ENCODE peak calls at places on chromosomes 6 and 20, in ten cellular contexts. One of them, this sample, is unnamed.

GRCh38 chr6:117533775-117534174 is 51.3 kb downstream of the DCBLD1 start:
- DNase-seq in mucosa of gallbladder: no peak
- DNase-seq in stimulated activated CD4-positive, alpha-beta T cell treated with anti-CD3 and anti-CD28 coated beads, Interleukin-15, amount 100 ng/mL, for 24 hours: no peak
- DNase-seq in COR-L47: no peak
- DNase-seq in T-helper 2 cell: no peak
- DNase-seq in SK-N-DZ: no peak
- DNase-seq in amniotic stem cell: no peak
- DNase-seq in HS-5: no peak
- DNase-seq in NCI-H1105: no peak
- DNase-seq in upper lobe of right lung: no peak
- DNase-seq in this sample: no peak

GRCh38 chr6:43972915-43973304 is 154.3 kb downstream of the MRPL14 start:
- DNase-seq in NCI-H1105: no peak
- DNase-seq in mucosa of gallbladder: peak
- DNase-seq in SK-N-DZ: no peak
- DNase-seq in upper lobe of right lung: peak
- DNase-seq in COR-L47: no peak
- DNase-seq in stimulated activated CD4-positive, alpha-beta T cell treated with anti-CD3 and anti-CD28 coated beads, Interleukin-15, amount 100 ng/mL, for 24 hours: no peak
- DNase-seq in T-helper 2 cell: no peak
- DNase-seq in amniotic stem cell: peak
- DNase-seq in HS-5: no peak
- DNase-seq in this sample: peak

GRCh38 chr20:14956538-14956937 is 619.1 kb upstream of the FLRT3 start:
- DNase-seq in mucosa of gallbladder: no peak
- DNase-seq in upper lobe of right lung: no peak
- DNase-seq in T-helper 2 cell: no peak
- DNase-seq in NCI-H1105: no peak
- DNase-seq in HS-5: no peak
- DNase-seq in stimulated activated CD4-positive, alpha-beta T cell treated with anti-CD3 and anti-CD28 coated beads, Interleukin-15, amount 100 ng/mL, for 24 hours: no peak
- DNase-seq in SK-N-DZ: no peak
- DNase-seq in COR-L47: no peak
- DNase-seq in amniotic stem cell: no peak
- DNase-seq in this sample: no peak

GRCh38 chr6:28977351-28978136 is 27.6 kb downstream of the ZNF311 start:
- DNase-seq in upper lobe of right lung: no peak
- DNase-seq in SK-N-DZ: no peak
- DNase-seq in mucosa of gallbladder: no peak
- DNase-seq in HS-5: peak
- DNase-seq in stimulated activated CD4-positive, alpha-beta T cell treated with anti-CD3 and anti-CD28 coated beads, Interleukin-15, amount 100 ng/mL, for 24 hours: peak
- DNase-seq in NCI-H1105: no peak
- DNase-seq in COR-L47: no peak
- DNase-seq in T-helper 2 cell: no peak
- DNase-seq in amniotic stem cell: no peak
- DNase-seq in this sample: no peak

GRCh38 chr6:155328539-155329459 is 14.5 kb upstream of the TFB1M start:
- DNase-seq in stimulated activated CD4-positive, alpha-beta T cell treated with anti-CD3 and anti-CD28 coated beads, Interleukin-15, amount 100 ng/mL, for 24 hours: no peak
- DNase-seq in mucosa of gallbladder: peak
- DNase-seq in HS-5: no peak
- DNase-seq in COR-L47: peak
- DNase-seq in upper lobe of right lung: peak
- DNase-seq in amniotic stem cell: no peak
- DNase-seq in SK-N-DZ: no peak
- DNase-seq in NCI-H1105: peak
- DNase-seq in T-helper 2 cell: no peak
- DNase-seq in this sample: no peak

GRCh38 chr6:117503211-117503610 is 20.7 kb downstream of the DCBLD1 start:
- DNase-seq in NCI-H1105: no peak
- DNase-seq in COR-L47: no peak
- DNase-seq in upper lobe of right lung: no peak
- DNase-seq in amniotic stem cell: no peak
- DNase-seq in HS-5: no peak
- DNase-seq in stimulated activated CD4-positive, alpha-beta T cell treated with anti-CD3 and anti-CD28 coated beads, Interleukin-15, amount 100 ng/mL, for 24 hours: no peak
- DNase-seq in mucosa of gallbladder: no peak
- DNase-seq in SK-N-DZ: no peak
- DNase-seq in T-helper 2 cell: no peak
- DNase-seq in this sample: no peak

GRCh38 chr6:137117605-137118004 is 55.8 kb downstream of the IL22RA2 start:
- DNase-seq in stimulated activated CD4-positive, alpha-beta T cell treated with anti-CD3 and anti-CD28 coated beads, Interleukin-15, amount 100 ng/mL, for 24 hours: no peak
- DNase-seq in COR-L47: no peak
- DNase-seq in mucosa of gallbladder: no peak
- DNase-seq in HS-5: no peak
- DNase-seq in upper lobe of right lung: no peak
- DNase-seq in amniotic stem cell: no peak
- DNase-seq in T-helper 2 cell: no peak
- DNase-seq in NCI-H1105: no peak
- DNase-seq in SK-N-DZ: no peak
- DNase-seq in this sample: no peak

GRCh38 chr6:170093276-170093657 is 197.6 kb downstream of the DLL1 start:
- DNase-seq in T-helper 2 cell: no peak
- DNase-seq in mucosa of gallbladder: no peak
- DNase-seq in stimulated activated CD4-positive, alpha-beta T cell treated with anti-CD3 and anti-CD28 coated beads, Interleukin-15, amount 100 ng/mL, for 24 hours: no peak
- DNase-seq in NCI-H1105: no peak
- DNase-seq in COR-L47: no peak
- DNase-seq in HS-5: no peak
- DNase-seq in amniotic stem cell: no peak
- DNase-seq in SK-N-DZ: peak
- DNase-seq in upper lobe of right lung: peak
- DNase-seq in this sample: no peak

GRCh38 chr6:1363729-1364572 is 25.4 kb upstream of the FOXF2 start:
- DNase-seq in T-helper 2 cell: no peak
- DNase-seq in COR-L47: no peak
- DNase-seq in amniotic stem cell: no peak
- DNase-seq in mucosa of gallbladder: peak
- DNase-seq in stimulated activated CD4-positive, alpha-beta T cell treated with anti-CD3 and anti-CD28 coated beads, Interleukin-15, amount 100 ng/mL, for 24 hours: no peak
- DNase-seq in SK-N-DZ: no peak
- DNase-seq in HS-5: no peak
- DNase-seq in NCI-H1105: no peak
- DNase-seq in upper lobe of right lung: no peak
- DNase-seq in this sample: peak

GRCh38 chr6:45327956-45328522 is at the start of gene RUNX2:
- DNase-seq in T-helper 2 cell: no peak
- DNase-seq in NCI-H1105: no peak
- DNase-seq in amniotic stem cell: no peak
- DNase-seq in HS-5: peak
- DNase-seq in upper lobe of right lung: no peak
- DNase-seq in stimulated activated CD4-positive, alpha-beta T cell treated with anti-CD3 and anti-CD28 coated beads, Interleukin-15, amount 100 ng/mL, for 24 hours: no peak
- DNase-seq in SK-N-DZ: no peak
- DNase-seq in COR-L47: no peak
- DNase-seq in mucosa of gallbladder: no peak
- DNase-seq in this sample: peak

This sample was measured in HFF-Myc.